ENCODE peak calls at places on chromosomes 6 and 20, in eight cellular contexts. Q is GM12892, N is transverse colon, L is SK-N-SH, Z is spleen, K is sigmoid colon, R is breast epithelium, I is HepG2. D is an unnamed sample.

GRCh38 chr6:2984738-2985381 is 13.5 kb upstream of the SERPINB6 start:
- DNase-seq in R (no peak), Z (no peak), L (no peak), N (peak), Q (no peak), K (no peak), I (no peak), D (no peak)

GRCh38 chr6:24504642-24505586 is 10.1 kb downstream of the ALDH5A1 start:
- DNase-seq in K (no peak), I (peak), R (no peak), Q (no peak), Z (no peak), L (peak), N (peak), D (no peak)

GRCh38 chr6:40391086-40391485 is 196.1 kb downstream of the LRFN2 start:
- DNase-seq in L (no peak), I (no peak), K (no peak), Q (no peak), Z (no peak), N (no peak), R (no peak), D (no peak)

GRCh38 chr6:41698350-41698781 is 37.0 kb downstream of the TFEB start:
- DNase-seq in Q (no peak), N (no peak), I (no peak), K (no peak), R (no peak), Z (no peak), L (peak), D (no peak)

GRCh38 chr6:37783831-37784584 is 35.5 kb upstream of the ZFAND3 start:
- DNase-seq in I (no peak), Q (peak), R (no peak), Z (no peak), L (no peak), K (peak), N (no peak), D (no peak)

GRCh38 chr6:30154709-30155521 is 6.1 kb downstream of the TRIM10 start:
- DNase-seq in N (peak), K (no peak), Z (no peak), R (no peak), L (no peak), Q (no peak), I (peak), D (no peak)

GRCh38 chr6:167341665-167342655 is 17.1 kb downstream of the TTLL2 start:
- DNase-seq in Q (no peak), K (no peak), I (peak), L (no peak), N (no peak), Z (no peak), R (no peak), D (no peak)

GRCh38 chr6:17923401-17923863 is 64.0 kb downstream of the KIF13A start:
- DNase-seq in L (no peak), N (no peak), I (no peak), R (no peak), Z (no peak), Q (no peak), K (no peak), D (no peak)

GRCh38 chr20:62146019-62146755 is 2.6 kb downstream of the SS18L1 start:
- DNase-seq in Q (no peak), K (no peak), L (no peak), R (no peak), Z (no peak), N (no peak), I (peak), D (no peak)

GRCh38 chr20:43032459-43032858 is 157.2 kb downstream of the PTPRT start:
- DNase-seq in K (no peak), I (no peak), L (no peak), N (no peak), R (no peak), Q (no peak), Z (no peak), D (no peak)

GRCh38 chr6:72788188-72788587 is 166.3 kb downstream of the KCNQ5 start:
- DNase-seq in R (no peak), Z (no peak), N (no peak), L (no peak), Q (no peak), K (no peak), I (no peak), D (no peak)

GRCh38 chr6:131828946-131829345 is 21.1 kb downstream of the ENPP1 start:
- DNase-seq in R (no peak), I (no peak), Z (no peak), L (no peak), Q (no peak), K (no peak), N (no peak), D (no peak)

GRCh38 chr6:155163616-155164015 is 100.2 kb upstream of the CLDN20 start:
- DNase-seq in Z (no peak), R (no peak), N (no peak), K (no peak), I (no peak), Q (no peak), L (no peak), D (no peak)

GRCh38 chr20:43800186-43800585 is 73.4 kb upstream of the GTSF1L start:
- DNase-seq in Z (no peak), L (no peak), Q (no peak), K (no peak), N (no peak), R (no peak), I (no peak), D (no peak)

GRCh38 chr6:128464790-128465189 is 55.6 kb downstream of the PTPRK start:
- DNase-seq in Q (no peak), I (no peak), K (no peak), L (no peak), N (no peak), Z (no peak), R (no peak), D (no peak)

GRCh38 chr20:7285918-7286556 is 518.6 kb downstream of the BMP2 start:
- DNase-seq in Q (no peak), Z (no peak), L (peak), R (peak), I (peak), K (peak), N (peak), D (peak)

GRCh38 chr20:56422131-56422823 is 10.2 kb downstream of the CASS4 start:
- DNase-seq in K (no peak), L (no peak), R (no peak), Q (no peak), Z (no peak), I (peak), N (no peak), D (no peak)

GRCh38 chr20:8124639-8125038 is 7.4 kb upstream of the PLCB1 start:
- DNase-seq in I (no peak), Q (no peak), R (no peak), N (no peak), K (no peak), Z (no peak), L (no peak), D (no peak)

GRCh38 chr20:38084425-38084951 is 50.9 kb downstream of the RPRD1B start:
- DNase-seq in R (no peak), N (no peak), Q (no peak), L (no peak), Z (no peak), I (peak), K (no peak), D (no peak)

GRCh38 chr6:57226221-57226620 is 4.1 kb upstream of the RAB23 start:
- DNase-seq in K (no peak), N (no peak), R (no peak), Q (no peak), I (no peak), L (no peak), Z (no peak), D (no peak)
- TF ChIP-seq POLR2AphosphoS5 in K (no peak), N (no peak), R (no peak), Q (no peak), I (no peak), L (no peak), Z (no peak), D (no peak)

GRCh38 chr6:33160096-33160495 is 32.2 kb downstream of the COL11A2 start:
- DNase-seq in Z (no peak), Q (no peak), R (no peak), L (no peak), K (no peak), N (no peak), I (no peak), D (no peak)

GRCh38 chr6:33163540-33163939 is 28.7 kb downstream of the COL11A2 start:
- DNase-seq in Q (no peak), I (no peak), K (no peak), L (no peak), R (no peak), N (no peak), Z (no peak), D (no peak)

GRCh38 chr6:33160728-33161323 is 31.4 kb downstream of the COL11A2 start:
- DNase-seq in I (no peak), L (peak), R (no peak), N (peak), Z (no peak), K (peak), Q (peak), D (no peak)

GRCh38 chr6:33162471-33162870 is 29.8 kb downstream of the COL11A2 start:
- DNase-seq in I (no peak), K (no peak), N (no peak), Q (no peak), L (peak), Z (no peak), R (no peak), D (no peak)

GRCh38 chr6:33161354-33162320 is 30.6 kb downstream of the COL11A2 start:
- DNase-seq in Q (peak), R (peak), N (peak), I (peak), L (peak), K (peak), Z (peak), D (peak)
- TF ChIP-seq POLR2AphosphoS5 in Q (no peak), R (peak), N (no peak), I (no peak), L (no peak), K (no peak), Z (peak), D (peak)

DNA sequence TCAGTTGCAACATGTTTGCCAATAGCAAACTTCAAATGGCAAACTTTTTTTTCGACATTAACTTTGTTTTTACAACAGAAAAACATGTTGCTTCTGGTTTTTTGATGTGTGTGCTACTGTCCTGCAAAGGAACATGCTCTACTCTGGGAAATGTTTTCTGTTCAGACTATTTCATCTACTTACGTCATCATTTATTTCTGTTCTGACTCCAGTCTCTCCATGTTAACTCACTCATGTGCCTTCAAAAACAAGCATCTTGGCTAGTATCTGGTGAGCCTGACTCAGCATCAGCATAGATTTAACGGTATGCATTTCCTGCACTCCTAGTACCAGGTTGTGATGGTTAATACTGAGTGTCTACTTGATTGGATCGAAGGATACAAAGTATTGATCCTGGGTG is 36.1 kb upstream of the MAP7 start:
- DNase-seq in L (no peak), I (no peak), R (no peak), Z (no peak), N (no peak), K (no peak), Q (no peak), D (no peak)
- TF ChIP-seq POLR2AphosphoS5 in L (no peak), I (no peak), R (no peak), Z (no peak), N (peak), K (peak), Q (no peak), D (no peak)

GRCh38 chr6:169868458-169868857 is 117.0 kb downstream of the ERMARD start:
- DNase-seq in K (peak), Q (no peak), R (no peak), L (no peak), Z (peak), I (no peak), N (peak), D (no peak)
- TF ChIP-seq POLR2AphosphoS5 in K (no peak), Q (no peak), R (no peak), L (no peak), Z (peak), I (no peak), N (no peak), D (no peak)

DNA sequence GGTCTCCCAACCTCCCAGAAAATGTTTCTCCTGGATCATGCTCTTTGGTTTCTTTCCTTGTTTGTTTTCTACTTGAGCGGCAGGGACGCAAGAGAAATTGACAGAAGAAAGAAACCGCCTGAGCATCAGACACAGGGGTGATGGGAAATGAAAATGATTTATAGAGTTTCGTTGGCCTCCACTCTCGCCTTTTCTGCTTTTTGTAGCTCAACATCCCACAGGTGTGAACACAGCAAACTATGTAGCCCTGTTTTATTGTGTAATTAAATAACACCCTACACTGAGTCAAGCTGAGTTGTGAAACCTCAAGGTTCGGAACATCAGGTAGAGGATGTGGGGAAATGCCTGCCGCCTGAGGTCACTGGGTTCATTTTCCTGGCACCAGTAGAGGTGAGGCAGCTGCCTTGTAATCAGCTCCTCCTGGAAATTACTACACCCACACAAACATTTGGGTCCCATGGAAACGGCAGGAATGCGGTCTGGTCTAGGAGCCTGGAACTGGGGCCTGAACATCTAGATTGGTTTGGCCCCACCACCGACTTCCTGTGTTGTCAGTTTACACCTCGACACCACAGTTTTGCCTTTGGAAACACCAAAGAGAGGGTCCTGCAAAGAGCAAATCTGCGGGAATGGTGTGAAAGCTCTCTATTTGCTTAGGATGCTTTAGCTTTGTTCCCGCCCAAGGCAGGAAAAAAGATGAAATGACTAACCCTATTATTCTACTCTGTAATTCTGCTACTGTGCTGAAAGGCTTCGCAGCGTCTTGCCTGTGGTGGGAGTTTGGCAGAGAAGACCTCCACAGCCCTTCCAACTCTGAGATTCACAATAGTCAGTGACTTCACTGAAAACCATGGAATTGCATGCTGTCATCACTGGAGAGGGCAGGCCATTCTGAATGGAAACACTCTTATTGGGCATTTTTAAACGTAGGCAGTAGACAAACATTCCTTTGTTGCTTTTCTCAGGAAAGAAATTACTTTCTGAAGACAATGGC is 53.0 kb downstream of the ADAT2 start:
- DNase-seq in Z (no peak), L (no peak), N (peak), Q (no peak), K (no peak), R (peak), I (peak), D (peak)
- TF ChIP-seq POLR2AphosphoS5 in Z (peak), L (no peak), N (no peak), Q (no peak), K (no peak), R (no peak), I (no peak), D (no peak)

GRCh38 chr20:46545077-46545826 is 5.2 kb downstream of the OCSTAMP start:
- DNase-seq in R (no peak), N (no peak), K (no peak), Q (no peak), I (no peak), L (no peak), Z (no peak), D (no peak)
- TF ChIP-seq POLR2AphosphoS5 in R (no peak), N (no peak), K (no peak), Q (no peak), I (no peak), L (no peak), Z (no peak), D (no peak)

D was measured in suprapubic skin.